ENCODE peak calls at places on chromosomes 6 and 20, in six cellular contexts. D is heart left ventricle, X is breast epithelium, B is hepatocyte, M is pancreas, Q is A549. A is an unnamed sample.

GRCh38 chr6:107600111-107600510 is 110.2 kb downstream of the SOBP start:
- DNase-seq in X (no peak), B (no peak), Q (peak; percentile 7), D (no peak), M (no peak), A (no peak)

GRCh38 chr20:20207291-20207690 is 155.0 kb downstream of the CFAP61 start:
- DNase-seq in B (no peak), D (no peak), X (no peak), M (no peak), Q (no peak), A (peak; percentile 44)

GRCh38 chr6:14441371-14441781 is 323.8 kb downstream of the CD83 start:
- DNase-seq in B (no peak), D (peak; percentile 42), Q (no peak), M (no peak), X (no peak), A (no peak)

GRCh38 chr20:23636182-23636907 is 1.4 kb downstream of the CST3 start:
- DNase-seq in M (no peak), X (no peak), D (no peak), Q (no peak), B (no peak), A (no peak)

GRCh38 chr6:37210313-37210898 is 40.5 kb downstream of the PIM1 start:
- DNase-seq in D (peak; percentile 64), B (peak; percentile 93), Q (peak; percentile 77), X (peak; percentile 74), M (peak; percentile 86), A (no peak)

GRCh38 chr6:46042355-46042999 is 26.8 kb upstream of the CLIC5 start:
- DNase-seq in M (no peak), D (peak; percentile 23), B (peak; percentile 57), Q (peak; percentile 8), X (no peak), A (no peak)

GRCh38 chr6:2971420-2972218 is at the start of gene SERPINB6:
- DNase-seq in X (peak; percentile 77), Q (peak; percentile 53), M (peak; percentile 74), D (peak; percentile 87), B (peak; percentile 79), A (peak; percentile 57)

GRCh38 chr6:159726196-159726917 is 949 bp upstream of the WTAP start:
- DNase-seq in B (no peak), D (no peak), M (no peak), Q (no peak), X (no peak), A (no peak)

GRCh38 chr6:163640641-163641040 is 226.1 kb downstream of the QKI start:
- DNase-seq in Q (no peak), B (no peak), X (no peak), M (no peak), D (no peak), A (no peak)

GRCh38 chr6:35485402-35485877 is 11.4 kb downstream of the TEAD3 start:
- DNase-seq in X (peak; percentile 65), D (no peak), B (peak; percentile 60), Q (no peak), M (no peak), A (no peak)

GRCh38 chr6:8315154-8315553 is 120.2 kb downstream of the SLC35B3 start:
- DNase-seq in D (no peak), M (no peak), Q (no peak), B (no peak), X (no peak), A (no peak)

GRCh38 chr6:7146079-7146828 is 38.5 kb downstream of the RREB1 start:
- DNase-seq in D (peak; percentile 44), M (peak; percentile 41), Q (no peak), X (peak; percentile 56), B (peak; percentile 56), A (no peak)

GRCh38 chr20:17710379-17711305 is 10.9 kb downstream of the BANF2 start:
- DNase-seq in D (no peak), M (peak; percentile 34), Q (no peak), X (no peak), B (peak; percentile 83), A (no peak)
- H3K27ac ChIP-seq in D (no peak overlapping the region), M (peak overlapping the region; percentile 70), Q (no peak overlapping the region), X (no peak overlapping the region), B (peak overlapping the region; percentile 91), A (no peak overlapping the region)

DNA sequence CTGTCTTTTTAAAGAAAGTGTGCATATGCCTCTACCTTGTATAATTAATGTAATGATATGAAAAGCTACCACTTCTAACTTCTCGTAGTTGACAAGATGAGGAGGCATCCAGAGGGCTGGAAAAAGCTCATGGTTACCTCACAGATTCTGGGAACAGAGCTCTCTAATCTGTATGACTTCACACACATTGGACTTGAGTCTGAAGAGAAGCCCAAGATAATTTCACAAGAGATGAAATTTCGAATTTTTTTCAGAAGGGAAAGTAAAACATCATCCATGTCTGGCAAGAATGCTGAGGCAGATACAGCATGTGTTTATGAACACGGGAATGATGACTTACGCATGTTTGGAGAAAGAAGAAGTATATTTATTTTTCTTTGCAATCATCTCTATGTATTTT is 141.8 kb upstream of the TENT5A start:
- DNase-seq in D (no peak), X (no peak), M (no peak), Q (no peak), B (peak; percentile 42), A (no peak)
- H3K27ac ChIP-seq in D (peak overlapping the region; percentile 82), X (peak overlapping the region; percentile 73), M (peak overlapping the region; percentile 13), Q (no peak overlapping the region), B (peak overlapping the region; percentile 78), A (no peak overlapping the region)

GRCh38 chr20:62160253-62160652 is 16.7 kb downstream of the SS18L1 start:
- DNase-seq in X (no peak), B (no peak), D (no peak), Q (no peak), M (no peak), A (no peak)

GRCh38 chr20:62158088-62158400 is 14.5 kb downstream of the SS18L1 start:
- DNase-seq in D (no peak), X (no peak), M (no peak), Q (no peak), B (no peak), A (no peak)

GRCh38 chr20:62159835-62160234 is 16.3 kb downstream of the SS18L1 start:
- DNase-seq in D (no peak), M (no peak), Q (no peak), X (peak; percentile 84), B (no peak), A (no peak)

GRCh38 chr20:62158541-62158940 is 15.0 kb downstream of the SS18L1 start:
- DNase-seq in X (no peak), M (no peak), Q (no peak), B (no peak), D (no peak), A (no peak)

GRCh38 chr20:62159052-62159451 is 15.5 kb downstream of the SS18L1 start:
- DNase-seq in M (no peak), Q (no peak), D (no peak), B (no peak), X (no peak), A (no peak)
- H3K27ac ChIP-seq in M (no peak overlapping the region), Q (no peak overlapping the region), D (no peak overlapping the region), B (no peak overlapping the region), X (peak overlapping the region; percentile 36), A (no peak overlapping the region)

GRCh38 chr6:44263357-44264100 is 1.8 kb downstream of the NFKBIE start:
- DNase-seq in B (peak; percentile 69), D (no peak), M (no peak), X (no peak), Q (peak; percentile 24), A (no peak)
- H3K27ac ChIP-seq in B (peak overlapping the region; percentile 93), D (peak overlapping the region; percentile 82), M (peak overlapping the region; percentile 87), X (no peak overlapping the region), Q (peak overlapping the region; percentile 81), A (no peak overlapping the region)

DNA sequence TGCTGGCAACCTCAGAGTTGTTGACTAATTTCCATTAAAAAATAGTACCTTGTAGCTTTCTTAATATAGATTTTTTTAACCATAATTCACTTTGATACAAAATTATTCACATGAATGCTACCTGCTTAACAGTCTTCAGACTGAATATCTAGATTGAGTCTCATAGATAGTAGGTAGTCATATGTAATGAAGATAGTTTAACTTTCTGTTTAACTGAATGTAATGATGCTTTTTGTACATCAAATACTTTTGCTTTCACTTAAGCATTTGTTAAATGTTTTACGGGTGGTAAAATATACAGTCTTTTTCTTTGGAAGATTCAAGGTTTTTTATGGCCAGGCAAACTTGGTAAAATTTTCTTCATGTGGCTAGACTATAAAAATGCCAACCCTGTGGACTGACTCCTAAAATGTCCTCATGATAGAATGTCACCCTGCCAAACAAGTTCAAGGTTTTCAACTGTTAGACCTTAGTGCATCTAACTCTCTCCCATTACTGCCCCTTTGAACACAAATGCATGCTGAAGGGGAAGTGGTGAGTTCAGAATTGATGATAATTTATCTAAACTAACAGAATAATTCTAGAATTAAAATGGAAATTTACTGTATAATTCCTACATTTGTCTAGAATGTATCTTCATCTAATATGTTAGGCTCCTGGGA is 16.4 kb downstream of the TBPL1 start:
- DNase-seq in B (no peak), D (no peak), M (no peak), X (no peak), Q (no peak), A (no peak)
- H3K27ac ChIP-seq in B (no peak overlapping the region), D (no peak overlapping the region), M (no peak overlapping the region), X (no peak overlapping the region), Q (no peak overlapping the region), A (no peak overlapping the region)

DNA sequence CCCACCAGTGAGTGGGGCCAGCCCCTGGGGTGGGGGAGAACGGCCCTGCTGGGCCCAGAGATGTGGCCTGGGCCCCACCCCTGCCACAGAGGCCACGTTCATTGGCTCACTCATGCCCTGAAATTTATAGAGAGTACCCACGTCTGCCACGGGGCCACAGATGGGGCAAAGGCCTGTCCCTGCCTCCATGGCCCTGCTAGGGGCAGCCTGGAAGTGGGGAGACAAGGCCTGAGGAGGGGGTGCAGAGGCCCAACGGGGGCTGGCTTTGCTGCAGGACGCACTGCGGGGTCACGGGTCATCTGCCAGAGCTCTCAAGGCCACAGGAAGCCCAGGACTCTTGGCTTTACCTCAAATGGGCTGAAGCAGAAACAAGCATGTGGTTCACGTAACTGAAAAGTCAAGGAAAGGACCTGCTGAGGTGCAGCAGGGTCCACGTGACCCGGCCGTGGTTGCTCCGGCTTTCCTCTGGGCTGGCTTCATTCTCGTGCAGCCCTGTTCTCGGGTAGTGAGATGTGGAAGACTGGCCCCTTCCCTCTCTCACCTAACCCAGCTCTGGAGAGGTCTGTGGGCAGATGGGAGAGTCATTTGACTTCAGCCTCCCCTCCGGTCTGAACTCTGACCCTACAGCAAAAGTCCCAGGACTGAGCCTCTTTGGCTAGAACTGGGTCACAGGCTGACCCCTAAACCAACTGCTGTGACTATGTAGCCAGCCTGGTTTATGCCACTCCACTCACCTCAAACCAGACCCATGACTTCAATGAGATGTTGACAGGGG is 1.1 kb upstream of the OSBPL2 start:
- DNase-seq in D (no peak), Q (no peak), X (no peak), B (no peak), M (no peak), A (no peak)
- H3K27ac ChIP-seq in D (peak overlapping the region; percentile 10), Q (no peak overlapping the region), X (no peak overlapping the region), B (peak overlapping the region; percentile 11), M (no peak overlapping the region), A (no peak overlapping the region)

GRCh38 chr6:158039178-158039557 is 57.5 kb downstream of the SYNJ2 start:
- DNase-seq in M (no peak), D (no peak), X (no peak), B (peak; percentile 27), Q (peak; percentile 61), A (no peak)

GRCh38 chr6:158039571-158040050 is 57.9 kb downstream of the SYNJ2 start:
- DNase-seq in D (no peak), X (no peak), Q (peak; percentile 68), B (no peak), M (no peak), A (peak; percentile 31)

GRCh38 chr6:158040804-158041347 is 59.2 kb downstream of the SYNJ2 start:
- DNase-seq in M (no peak), D (no peak), Q (peak; percentile 67), X (no peak), B (peak; percentile 5), A (no peak)

GRCh38 chr6:158041370-158041769 is 59.7 kb downstream of the SYNJ2 start:
- DNase-seq in D (no peak), M (no peak), X (no peak), Q (no peak), B (no peak), A (no peak)

GRCh38 chr6:158040051-158040803 is 58.6 kb downstream of the SYNJ2 start:
- DNase-seq in B (peak; percentile 84), M (no peak), Q (peak; percentile 95), X (no peak), D (no peak), A (no peak)
- H3K27ac ChIP-seq in B (peak overlapping the region; percentile 93), M (peak overlapping the region; percentile 47), Q (peak overlapping the region; percentile 100), X (peak overlapping the region; percentile 81), D (peak overlapping the region; percentile 91), A (peak overlapping the region; percentile 4)